ENCODE peak calls at places on chromosomes 2 and 18, in six cellular contexts. Q is neural progenitor cell, F is cardiac muscle cell, A is A549, T is endodermal cell, V is lung. D is an unnamed sample.

GRCh38 chr2:158464426-158465281 is 7.9 kb downstream of the PKP4 start:
- DNase-seq in Q (peak; percentile 30), F (peak; percentile 35), A (peak; percentile 56), T (no peak), V (no peak), D (no peak)

GRCh38 chr2:206836722-206837121 is 71.3 kb downstream of the FASTKD2 start:
- DNase-seq in F (peak; percentile 72), A (no peak), T (no peak), Q (no peak), V (no peak), D (no peak)

GRCh38 chr2:96325038-96325883 is at the start of gene ITPRIPL1:
- DNase-seq in Q (peak; percentile 50), A (no peak), V (no peak), F (no peak), T (peak; percentile 81), D (peak; percentile 63)

GRCh38 chr2:199704358-199705238 is 146.4 kb downstream of the FTCDNL1 start:
- DNase-seq in F (peak; percentile 21), V (no peak), T (peak; percentile 79), A (peak; percentile 40), Q (peak; percentile 51), D (no peak)

GRCh38 chr18:11808001-11808855 is 43.0 kb upstream of the CHMP1B start:
- DNase-seq in F (peak; percentile 15), Q (peak; percentile 55), V (no peak), A (peak; percentile 71), T (peak; percentile 90), D (no peak)

GRCh38 chr2:109724533-109725460 is 69.3 kb upstream of the RGPD5 start:
- DNase-seq in A (no peak), T (no peak), F (no peak), V (peak; percentile 27), Q (no peak), D (no peak)

GRCh38 chr2:232291343-232291742 is 87.2 kb upstream of the ALPP start:
- DNase-seq in A (no peak), T (no peak), F (no peak), V (no peak), Q (no peak), D (no peak)

GRCh38 chr2:120441744-120442471 is 96.0 kb downstream of the INHBB start:
- DNase-seq in V (peak; percentile 51), T (peak; percentile 87), F (peak; percentile 44), A (no peak), Q (peak; percentile 85), D (peak; percentile 65)

GRCh38 chr2:147030966-147031760 is 813.7 kb upstream of the ACVR2A start:
- DNase-seq in V (no peak), Q (no peak), F (peak; percentile 52), T (no peak), A (no peak), D (no peak)

GRCh38 chr2:145230546-145230945 is 710.6 kb upstream of the ZEB2 start:
- DNase-seq in Q (no peak), V (no peak), A (no peak), F (no peak), T (no peak), D (no peak)

GRCh38 chr18:58362027-58362575 is 266.8 kb downstream of the ALPK2 start:
- DNase-seq in F (peak; percentile 93), T (no peak), Q (no peak), V (no peak), A (peak; percentile 34), D (no peak)

GRCh38 chr2:223943561-223944008 is 1.6 kb downstream of the WDFY1 start:
- DNase-seq in F (peak; percentile 62), Q (no peak), V (no peak), T (no peak), A (peak; percentile 46), D (peak; percentile 80)

GRCh38 chr2:139175510-139175909 is 395.3 kb upstream of the NXPH2 start:
- DNase-seq in A (no peak), Q (no peak), F (no peak), T (no peak), V (no peak), D (no peak)

GRCh38 chr18:76006151-76006550 is 488.9 kb downstream of the ZNF516 start:
- DNase-seq in A (no peak), Q (no peak), V (no peak), F (no peak), T (no peak), D (no peak)

GRCh38 chr18:76450912-76451421 is 44.1 kb downstream of the ZNF516 start:
- DNase-seq in V (peak; percentile 51), Q (peak; percentile 60), A (no peak), F (peak; percentile 75), T (peak; percentile 70), D (peak; percentile 60)

GRCh38 chr2:193776988-193777387 is 1582.3 kb upstream of the TMEFF2 start:
- DNase-seq in F (no peak), T (no peak), Q (no peak), V (no peak), A (no peak), D (no peak)

GRCh38 chr2:239464166-239465016 is 63.6 kb upstream of the HDAC4 start:
- DNase-seq in Q (no peak), T (peak; percentile 29), A (no peak), F (no peak), V (no peak), D (no peak)

GRCh38 chr18:28269750-28270149 is 92.8 kb upstream of the CDH2 start:
- DNase-seq in Q (no peak), F (peak; percentile 25), V (no peak), A (no peak), T (no peak), D (no peak)

GRCh38 chr18:61459896-61460295 is 126.7 kb downstream of the CDH20 start:
- DNase-seq in F (no peak), T (no peak), Q (no peak), A (no peak), V (no peak), D (no peak)

GRCh38 chr18:28065031-28065792 is 111.7 kb downstream of the CDH2 start:
- DNase-seq in Q (peak; percentile 25), F (peak; percentile 92), A (peak; percentile 16), T (no peak), V (no peak), D (no peak)

GRCh38 chr18:36397033-36397432 is 99.5 kb downstream of the FHOD3 start:
- DNase-seq in F (no peak), Q (no peak), T (no peak), V (no peak), A (no peak), D (no peak)

GRCh38 chr18:77165489-77166415 is 33.2 kb upstream of the MBP start:
- DNase-seq in A (no peak), V (no peak), T (no peak), F (peak; percentile 38), Q (no peak), D (no peak)

GRCh38 chr2:67844024-67844540 is 218.7 kb downstream of the C1D start:
- DNase-seq in F (no peak), A (no peak), V (no peak), T (no peak), Q (no peak), D (no peak)

GRCh38 chr18:57434177-57434535 is 1.0 kb upstream of the ONECUT2 start:
- DNase-seq in Q (peak; percentile 56), A (no peak), F (no peak), V (no peak), T (peak; percentile 78), D (no peak)

DNA sequence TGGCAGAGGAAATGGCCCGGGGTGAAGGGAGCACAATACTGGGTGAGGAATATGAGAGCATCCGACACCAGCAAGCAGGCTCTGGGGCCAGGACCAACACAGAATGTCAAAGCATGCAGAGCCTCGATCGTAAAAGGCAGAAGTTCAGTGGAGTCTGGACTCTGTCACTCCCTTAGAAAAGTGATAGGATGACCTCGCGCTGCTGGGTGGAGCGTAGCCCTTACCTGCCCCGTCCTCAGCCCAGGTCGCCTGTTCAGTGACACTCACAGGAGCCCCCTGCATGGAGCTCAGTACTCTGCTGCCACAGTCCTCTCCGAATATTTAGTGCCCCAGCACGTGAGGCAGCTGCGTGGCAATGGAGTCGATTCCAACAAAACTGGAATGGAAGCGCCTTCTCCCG is 236.7 kb upstream of the MYT1L start:
- DNase-seq in T (peak; percentile 33), Q (no peak), F (no peak), V (no peak), A (no peak), D (no peak)
- H3K9me3 ChIP-seq in T (peaks cover 4% of the 10 kb centered on the region), Q (no peaks in the 10 kb centered on the region), F (no peaks in the 10 kb centered on the region), V (no peaks in the 10 kb centered on the region), A (peaks cover 9% of the 10 kb centered on the region), D (peaks cover 27% of the 10 kb centered on the region)

GRCh38 chr2:48070415-48070814 is 164.1 kb upstream of the FBXO11 start:
- DNase-seq in T (no peak), F (peak; percentile 2), Q (no peak), A (no peak), V (no peak), D (no peak)

GRCh38 chr2:48072556-48072955 is 166.3 kb upstream of the FBXO11 start:
- DNase-seq in Q (no peak), F (no peak), T (no peak), V (no peak), A (no peak), D (no peak)
- H3K4me3 ChIP-seq in Q (no peak overlapping the region), F (no peak overlapping the region), T (no peak overlapping the region), V (no peak overlapping the region), A (no peak overlapping the region), D (no peak overlapping the region)

GRCh38 chr2:227772932-227773331 is 27.2 kb downstream of the SCYGR8 start:
- DNase-seq in T (no peak), A (no peak), V (no peak), F (no peak), Q (no peak), D (no peak)

GRCh38 chr2:227772197-227772661 is 26.5 kb downstream of the SCYGR8 start:
- DNase-seq in V (no peak), T (peak; percentile 59), F (no peak), A (no peak), Q (no peak), D (no peak)

GRCh38 chr2:227774895-227775842 is 29.5 kb downstream of the SCYGR8 start:
- DNase-seq in T (no peak), A (no peak), F (no peak), V (no peak), Q (no peak), D (no peak)

DNA sequence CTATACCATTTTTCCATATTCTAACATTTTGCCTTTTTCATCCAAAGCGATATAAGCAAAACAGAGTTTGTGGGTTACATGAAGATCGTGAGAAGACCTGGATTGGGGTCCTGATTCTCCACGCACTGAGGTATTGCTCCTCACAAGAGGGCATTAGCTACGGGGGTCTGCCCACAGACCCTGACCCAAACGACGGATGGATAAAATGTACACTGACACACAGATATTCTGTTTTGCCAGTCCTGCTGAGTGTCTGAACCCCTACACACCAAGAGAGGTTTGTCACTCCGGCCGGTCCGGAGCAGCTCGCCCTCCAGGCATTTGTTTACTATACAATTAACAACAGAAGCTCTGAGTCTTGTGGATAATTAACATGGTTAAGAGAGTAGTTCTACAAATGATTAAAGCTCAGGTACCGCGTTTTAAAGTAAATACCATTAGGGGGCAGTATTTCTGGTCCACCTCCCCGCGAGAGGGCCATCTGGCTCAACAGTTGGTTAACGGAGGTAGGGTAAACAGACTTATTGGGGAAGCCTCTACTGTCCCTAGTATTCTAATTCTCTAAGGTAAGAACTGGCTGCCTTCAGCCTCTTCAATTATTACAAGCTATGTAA is 28.4 kb downstream of the SCYGR8 start:
- DNase-seq in F (no peak), T (peak; percentile 76), V (no peak), Q (peak; percentile 37), A (no peak), D (no peak)
- TF ChIP-seq CTCF in F (no peak), T (peak; percentile 76), V (no peak), Q (peak; percentile 58), A (peak; percentile 37), D (no peak)

DNA sequence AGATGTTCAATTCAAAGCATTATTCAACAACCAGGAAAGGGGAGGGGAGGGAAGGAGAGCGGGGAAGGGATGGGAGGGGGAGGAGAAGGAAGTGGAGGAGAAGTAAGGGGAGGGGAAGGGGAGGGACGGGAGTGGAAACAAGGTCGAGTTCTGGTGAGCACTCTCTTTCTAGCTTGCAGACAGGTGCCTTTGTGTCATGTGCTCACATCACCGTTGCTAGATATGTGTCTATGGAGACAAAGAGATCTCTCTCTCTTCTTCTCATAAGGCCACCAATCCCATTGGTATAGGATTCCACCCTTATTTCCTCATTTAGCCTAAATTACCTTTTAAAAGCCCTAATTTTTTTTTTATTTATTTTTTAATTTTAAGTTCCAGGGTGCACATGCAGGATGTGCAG is 679.5 kb upstream of the CHAC2 start:
- DNase-seq in A (no peak), V (no peak), F (peak; percentile 12), T (no peak), Q (no peak), D (no peak)
- H3K9me3 ChIP-seq in A (no peaks in the 10 kb centered on the region), V (no peaks in the 10 kb centered on the region), F (no peaks in the 10 kb centered on the region), T (no peaks in the 10 kb centered on the region), Q (no peaks in the 10 kb centered on the region), D (no peaks in the 10 kb centered on the region)

D was measured in mucosa of descending colon.